ENCODE peak calls at places on chromosomes 6 and 20, in six cellular contexts. T, I, S, Q, F and R are unnamed samples.

GRCh38 chr6:18920701-18921100 is 533.6 kb downstream of the RNF144B start:
- DNase-seq in Q (no peak), S (no peak), I (no peak), F (no peak), T (no peak), R (no peak)

GRCh38 chr6:72624557-72625160 is 2.8 kb downstream of the KCNQ5 start:
- DNase-seq in S (peak), T (no peak), I (no peak), Q (peak), F (peak), R (no peak)

GRCh38 chr20:46099491-46100287 is 9.9 kb upstream of the NCOA5 start:
- DNase-seq in I (no peak), Q (no peak), S (peak), F (no peak), T (peak), R (no peak)

GRCh38 chr6:52522655-52523054 is 54.2 kb downstream of the TRAM2 start:
- DNase-seq in F (peak), T (no peak), S (no peak), Q (peak), I (no peak), R (peak)

GRCh38 chr6:39997101-39997635 is 62.9 kb upstream of the MOCS1 start:
- DNase-seq in T (no peak), S (no peak), I (no peak), Q (no peak), F (no peak), R (no peak)

GRCh38 chr6:34664270-34664971 is 32.1 kb downstream of the ILRUN start:
- DNase-seq in F (no peak), T (no peak), S (no peak), Q (peak), I (no peak), R (peak)

GRCh38 chr6:79040083-79040482 is 38.0 kb downstream of the PHIP start:
- DNase-seq in S (peak), T (peak), F (no peak), I (peak), Q (peak), R (peak)

GRCh38 chr6:16450285-16450684 is 211.9 kb downstream of the GMPR start:
- DNase-seq in Q (peak), I (no peak), F (no peak), S (no peak), T (no peak), R (peak)

GRCh38 chr20:10864076-10864672 is 190.4 kb upstream of the JAG1 start:
- DNase-seq in I (no peak), T (no peak), Q (no peak), S (no peak), F (peak), R (no peak)

GRCh38 chr6:27668442-27669275 is 195.8 kb upstream of the ZNF184 start:
- DNase-seq in S (peak), T (peak), I (no peak), F (no peak), Q (peak), R (peak)

GRCh38 chr20:18144541-18145099 is 7.0 kb downstream of the KAT14 start:
- DNase-seq in Q (no peak), S (no peak), F (peak), I (no peak), T (no peak), R (no peak)

GRCh38 chr6:55668625-55669024 is 89.6 kb upstream of the HMGCLL1 start:
- DNase-seq in F (no peak), S (no peak), Q (peak), T (no peak), I (peak), R (peak)

GRCh38 chr20:29326376-29327070 is 1930.9 kb upstream of the DEFB115 start:
- DNase-seq in Q (no peak), I (no peak), S (no peak), F (no peak), T (no peak), R (no peak)

GRCh38 chr6:101110814-101111213 is 229.7 kb upstream of the ASCC3 start:
- DNase-seq in I (no peak), S (no peak), F (no peak), T (no peak), Q (no peak), R (peak)

GRCh38 chr6:5950448-5950847 is 56.3 kb downstream of the NRN1 start:
- DNase-seq in T (peak), I (no peak), Q (peak), S (peak), F (no peak), R (no peak)

GRCh38 chr20:24359306-24359705 is 110.1 kb upstream of the SYNDIG1 start:
- DNase-seq in T (no peak), S (no peak), I (no peak), Q (no peak), F (no peak), R (no peak)

GRCh38 chr6:90502866-90503407 is 83.9 kb downstream of the MAP3K7 start:
- DNase-seq in S (no peak), T (no peak), I (no peak), Q (no peak), F (no peak), R (no peak)

GRCh38 chr6:90397929-90398674 is 101.5 kb upstream of the BACH2 start:
- DNase-seq in I (no peak), T (no peak), F (peak), S (no peak), Q (no peak), R (no peak)

GRCh38 chr6:75143186-75143585 is 62.7 kb downstream of the COL12A1 start:
- DNase-seq in I (peak), Q (peak), F (no peak), T (no peak), S (no peak), R (peak)

GRCh38 chr6:11779308-11780096 is 899 bp upstream of the ADTRP start:
- DNase-seq in T (no peak), S (no peak), Q (no peak), F (no peak), I (no peak), R (no peak)

GRCh38 chr6:46098678-46099077 is 31.1 kb upstream of the ENPP4 start:
- DNase-seq in I (no peak), Q (no peak), S (no peak), T (no peak), F (no peak), R (no peak)

GRCh38 chr20:3471397-3472021 is 691 bp downstream of the ATRN start:
- DNase-seq in S (peak), Q (no peak), F (peak), I (no peak), T (no peak), R (no peak)

GRCh38 chr20:41047279-41047974 is 18.8 kb downstream of the TOP1 start:
- DNase-seq in I (no peak), Q (no peak), F (peak), S (no peak), T (no peak), R (no peak)

GRCh38 chr6:5141046-5141445 is 55.9 kb downstream of the PPP1R3G start:
- DNase-seq in I (no peak), F (no peak), T (no peak), S (no peak), Q (no peak), R (no peak)

GRCh38 chr6:134577998-134578397 is 260.1 kb upstream of the SGK1 start:
- DNase-seq in Q (peak), F (no peak), T (no peak), S (no peak), I (no peak), R (peak)

GRCh38 chr20:59235226-59235625 is 65.2 kb upstream of the EDN3 start:
- DNase-seq in T (no peak), Q (no peak), S (no peak), F (no peak), I (no peak), R (no peak)

GRCh38 chr20:42192321-42192720 is 574.1 kb upstream of the CHD6 start:
- DNase-seq in Q (no peak), T (no peak), F (no peak), I (no peak), S (no peak), R (no peak)

GRCh38 chr6:85395746-85396145 is 54.1 kb upstream of the NT5E start:
- DNase-seq in T (no peak), Q (no peak), I (no peak), S (no peak), F (no peak), R (no peak)

GRCh38 chr6:54598787-54599309 is 247.7 kb upstream of the FAM83B start:
- DNase-seq in S (no peak), Q (no peak), T (no peak), I (peak), F (peak), R (no peak)

GRCh38 chr6:63347599-63347998 is 27.8 kb upstream of the LGSN start:
- DNase-seq in I (peak), S (no peak), T (no peak), Q (peak), F (peak), R (peak)

GRCh38 chr6:136613477-136613876 is 63.3 kb upstream of the MAP7 start:
- DNase-seq in T (no peak), Q (peak), F (no peak), I (no peak), S (no peak), R (no peak)

GRCh38 chr6:40668203-40668602 is 81.0 kb upstream of the LRFN2 start:
- DNase-seq in Q (no peak), T (no peak), S (no peak), F (no peak), I (no peak), R (no peak)

GRCh38 chr6:125983246-125983945 is 2.9 kb upstream of the TRMT11 start:
- DNase-seq in F (no peak), S (no peak), Q (peak), I (peak), T (no peak), R (peak)

GRCh38 chr20:25076731-25077609 is 5.0 kb downstream of the VSX1 start:
- DNase-seq in I (no peak), T (no peak), S (no peak), F (peak), Q (no peak), R (peak)

GRCh38 chr6:128519931-128520435 is 416 bp downstream of the PTPRK start:
- DNase-seq in Q (no peak), F (no peak), I (no peak), T (peak), S (peak), R (peak)

GRCh38 chr6:84346372-84346771 is 118.9 kb upstream of the CEP162 start:
- DNase-seq in Q (no peak), F (no peak), T (no peak), I (no peak), S (no peak), R (no peak)
- TF ChIP-seq CTCF in Q (no peak), F (no peak), T (no peak), I (no peak), S (no peak), R (no peak)

DNA sequence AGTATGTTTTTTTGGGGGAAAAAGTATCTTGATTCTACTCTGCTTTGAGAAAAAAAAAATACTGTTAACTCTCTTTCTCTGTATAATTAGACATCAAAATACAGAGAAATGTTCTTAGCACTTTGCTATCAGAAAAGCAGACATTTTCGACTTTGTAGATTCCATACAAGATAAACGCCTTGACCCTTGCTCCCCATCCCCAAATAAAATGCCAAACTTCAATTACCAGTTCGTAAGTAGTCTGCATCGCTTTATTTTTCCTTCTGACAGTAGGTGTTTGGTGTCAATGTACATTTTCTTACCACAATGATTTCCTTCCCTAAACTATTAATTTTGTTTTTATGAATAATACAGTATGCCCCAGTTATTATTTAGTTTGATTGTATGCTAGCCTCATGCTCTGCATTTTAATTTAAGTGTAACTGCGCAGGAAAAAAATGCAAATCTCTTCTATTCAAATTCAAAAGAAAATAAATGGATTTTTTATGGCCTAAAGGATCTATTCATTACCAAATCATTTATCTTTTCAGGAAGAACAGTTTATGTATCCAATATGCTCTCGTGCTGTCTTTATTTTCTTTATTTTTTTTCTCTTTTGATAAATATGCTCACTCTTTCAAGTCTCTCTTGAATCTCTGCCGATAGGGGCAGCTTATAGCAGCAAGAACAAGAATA is 84.8 kb upstream of the ZNF217 start:
- DNase-seq in F (no peak), Q (no peak), I (no peak), S (no peak), T (no peak), R (peak)
- TF ChIP-seq CTCF in F (no peak), Q (peak), I (peak), S (no peak), T (no peak), R (peak)

GRCh38 chr6:167141667-167142432 is 15.9 kb downstream of the GPR31 start:
- DNase-seq in I (no peak), F (peak), T (peak), S (peak), Q (peak), R (peak)
- TF ChIP-seq CTCF in I (peak), F (peak), T (peak), S (peak), Q (peak), R (peak)

GRCh38 chr20:22312744-22313346 is 271.5 kb downstream of the FOXA2 start:
- DNase-seq in I (peak), Q (peak), T (no peak), S (peak), F (peak), R (peak)
- TF ChIP-seq CTCF in I (peak), Q (peak), T (peak), S (peak), F (peak), R (peak)

GRCh38 chr6:160088069-160088773 is 33.4 kb upstream of the SLC22A1 start:
- DNase-seq in F (peak), Q (peak), S (no peak), T (no peak), I (peak), R (peak)
- TF ChIP-seq CTCF in F (peak), Q (peak), S (peak), T (peak), I (peak), R (peak)

GRCh38 chr6:776394-777041 is 83.6 kb upstream of the EXOC2 start:
- DNase-seq in T (no peak), S (no peak), Q (no peak), F (no peak), I (no peak), R (no peak)
- TF ChIP-seq CTCF in T (no peak), S (no peak), Q (no peak), F (no peak), I (no peak), R (no peak)